ENCODE peak calls at places on chromosomes 7 and 10, in nine cellular contexts. D, Y, K, C, J, G, Z, T and F are unnamed samples. For H3K27me3, the result is how much of the 10 kb centered on the place peaks cover.

GRCh38 chr7:87038993-87039716 is 20.3 kb downstream of the ELAPOR2 start:
- DNase-seq in D (no peak), Y (no peak), K (no peak), C (no peak), J (no peak), G (no peak), Z (no peak), T (no peak), F (no peak)

GRCh38 chr7:1255083-1255816 is 22.6 kb downstream of the UNCX start:
- DNase-seq in D (no peak), Y (no peak), K (no peak), C (no peak), J (no peak), G (no peak), Z (no peak), T (no peak), F (no peak)

GRCh38 chr10:8311526-8312070 is 257.1 kb downstream of the GATA3 start:
- DNase-seq in D (no peak), Y (no peak), K (no peak), C (no peak), J (no peak), G (no peak), Z (no peak), T (no peak), F (no peak)

GRCh38 chr7:11427686-11428273 is 404.2 kb downstream of the THSD7A start:
- DNase-seq in D (no peak), Y (peak), K (peak), C (no peak), J (no peak), G (no peak), Z (no peak), T (no peak), F (no peak)

GRCh38 chr7:54076619-54077018 is 465.6 kb upstream of the VSTM2A start:
- DNase-seq in D (no peak), Y (no peak), K (no peak), C (no peak), J (no peak), G (no peak), Z (no peak), T (no peak), F (no peak)

GRCh38 chr7:8396294-8396693 is 37.1 kb upstream of the NXPH1 start:
- DNase-seq in D (no peak), Y (no peak), K (no peak), C (no peak), J (no peak), G (no peak), Z (no peak), T (no peak), F (no peak)

GRCh38 chr7:100174582-100174981 is 2.6 kb downstream of the GPC2 start:
- DNase-seq in D (no peak), Y (no peak), K (no peak), C (no peak), J (no peak), G (no peak), Z (no peak), T (no peak), F (no peak)

GRCh38 chr7:22726345-22726848 is 603 bp upstream of the IL6 start:
- DNase-seq in D (no peak), Y (peak), K (peak), C (peak), J (peak), G (peak), Z (peak), T (peak), F (peak)

GRCh38 chr10:71547841-71548493 is 151.2 kb downstream of the CDH23 start:
- DNase-seq in D (no peak), Y (peak), K (peak), C (no peak), J (peak), G (no peak), Z (no peak), T (no peak), F (peak)

GRCh38 chr10:62554632-62555199 is 180.5 kb downstream of the ZNF365 start:
- DNase-seq in D (no peak), Y (peak), K (peak), C (no peak), J (no peak), G (no peak), Z (no peak), T (no peak), F (no peak)

GRCh38 chr10:4894335-4894734 is 68.3 kb downstream of the AKR1E2 start:
- DNase-seq in D (no peak), Y (no peak), K (no peak), C (no peak), J (no peak), G (no peak), Z (no peak), T (no peak), F (no peak)

GRCh38 chr7:66016131-66016461 is 34.1 kb upstream of the GUSB start:
- DNase-seq in D (no peak), Y (no peak), K (peak), C (no peak), J (no peak), G (no peak), Z (no peak), T (no peak), F (no peak)

GRCh38 chr10:48691812-48692528 is 7.3 kb downstream of the WDFY4 start:
- DNase-seq in D (no peak), Y (no peak), K (no peak), C (no peak), J (no peak), G (no peak), Z (no peak), T (no peak), F (no peak)

GRCh38 chr7:102469972-102470825 is 5.4 kb downstream of the LRWD1 start:
- DNase-seq in D (no peak), Y (no peak), K (no peak), C (no peak), J (no peak), G (peak), Z (no peak), T (no peak), F (no peak)

GRCh38 chr10:25191162-25191895 is 16.5 kb downstream of the GPR158 start:
- DNase-seq in D (no peak), Y (no peak), K (no peak), C (no peak), J (no peak), G (no peak), Z (no peak), T (no peak), F (no peak)

GRCh38 chr7:144671429-144671828 is 164.4 kb downstream of the TPK1 start:
- DNase-seq in D (no peak), Y (no peak), K (no peak), C (no peak), J (no peak), G (no peak), Z (no peak), T (no peak), F (no peak)

DNA sequence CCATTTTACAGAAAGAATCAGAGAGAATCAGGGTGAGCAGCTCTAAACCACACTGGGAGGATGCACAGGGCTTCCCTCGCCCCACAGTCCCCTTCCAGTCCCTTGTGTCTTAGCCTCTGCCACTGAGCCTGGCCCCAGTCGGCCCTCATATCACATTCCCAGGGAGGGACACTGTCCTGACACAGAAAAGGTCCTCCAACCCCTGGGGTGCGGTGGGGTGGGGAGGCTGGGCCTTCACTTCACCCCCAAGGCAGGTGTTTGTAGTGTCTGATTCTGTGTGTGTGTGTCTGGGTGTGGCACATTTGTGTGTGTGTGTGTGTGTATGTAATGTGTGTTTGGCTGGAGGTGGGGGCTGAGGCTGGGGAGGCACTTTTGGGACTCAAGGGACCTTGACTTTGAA is 1.8 kb upstream of the KCP start:
- DNase-seq in D (no peak), Y (no peak), K (no peak), C (no peak), J (no peak), G (no peak), Z (no peak), T (no peak), F (no peak)
- H3K27me3 ChIP-seq in D (under half), Y (under half), K (half or more), C (under half), J (half or more), G (under half), Z (half or more), T (under half), F (under half)

DNA sequence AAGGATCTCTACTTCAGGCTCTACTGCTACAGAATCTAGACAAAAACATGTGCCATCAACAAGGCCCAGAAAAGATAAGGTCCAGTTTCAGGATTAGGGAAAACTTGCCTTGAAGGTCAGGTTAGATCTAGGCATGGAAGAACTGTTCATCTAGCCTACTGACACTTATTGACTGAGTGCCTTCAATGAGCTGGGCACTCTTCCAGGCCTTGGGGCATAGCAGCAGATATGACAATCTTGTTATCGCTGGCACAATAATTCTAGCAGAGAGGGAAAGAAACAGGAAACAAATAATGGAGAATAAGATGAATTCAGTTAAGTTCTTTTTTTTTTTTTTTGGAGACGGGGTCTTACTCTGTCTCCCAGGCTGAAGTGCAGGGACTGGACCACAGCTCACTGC is 71.6 kb downstream of the ADCYAP1R1 start:
- DNase-seq in D (no peak), Y (no peak), K (no peak), C (no peak), J (no peak), G (no peak), Z (no peak), T (no peak), F (no peak)
- H3K27me3 ChIP-seq in D (under half), Y (under half), K (under half), C (under half), J (under half), G (under half), Z (under half), T (under half), F (under half)

GRCh38 chr10:69800665-69801064 is 1.0 kb upstream of the COL13A1 start:
- DNase-seq in D (no peak), Y (no peak), K (no peak), C (no peak), J (no peak), G (no peak), Z (no peak), T (no peak), F (no peak)
- H3K27me3 ChIP-seq in D (under half), Y (under half), K (under half), C (half or more), J (half or more), G (under half), Z (under half), T (under half), F (under half)

GRCh38 chr10:74808501-74808900 is 17.9 kb upstream of the KAT6B start:
- DNase-seq in D (no peak), Y (no peak), K (no peak), C (no peak), J (no peak), G (no peak), Z (no peak), T (no peak), F (no peak)
- H3K27me3 ChIP-seq in D (under half), Y (under half), K (under half), C (under half), J (under half), G (under half), Z (under half), T (under half), F (under half)

GRCh38 chr10:101226506-101226887 is 2.8 kb downstream of the LBX1 start:
- DNase-seq in D (no peak), Y (no peak), K (no peak), C (no peak), J (no peak), G (no peak), Z (no peak), T (no peak), F (no peak)
- H3K27me3 ChIP-seq in D (half or more), Y (half or more), K (half or more), C (half or more), J (half or more), G (under half), Z (half or more), T (under half), F (under half)

GRCh38 chr7:28018851-28019465 is 161.6 kb downstream of the JAZF1 start:
- DNase-seq in D (no peak), Y (no peak), K (peak), C (no peak), J (no peak), G (no peak), Z (no peak), T (no peak), F (no peak)
- H3K27me3 ChIP-seq in D (under half), Y (under half), K (under half), C (under half), J (under half), G (under half), Z (under half), T (under half), F (under half)

GRCh38 chr7:27889800-27890199 is 149.8 kb downstream of the TAX1BP1 start:
- DNase-seq in D (no peak), Y (no peak), K (no peak), C (no peak), J (no peak), G (no peak), Z (no peak), T (no peak), F (no peak)
- H3K27me3 ChIP-seq in D (under half), Y (under half), K (under half), C (under half), J (under half), G (under half), Z (under half), T (under half), F (under half)

DNA sequence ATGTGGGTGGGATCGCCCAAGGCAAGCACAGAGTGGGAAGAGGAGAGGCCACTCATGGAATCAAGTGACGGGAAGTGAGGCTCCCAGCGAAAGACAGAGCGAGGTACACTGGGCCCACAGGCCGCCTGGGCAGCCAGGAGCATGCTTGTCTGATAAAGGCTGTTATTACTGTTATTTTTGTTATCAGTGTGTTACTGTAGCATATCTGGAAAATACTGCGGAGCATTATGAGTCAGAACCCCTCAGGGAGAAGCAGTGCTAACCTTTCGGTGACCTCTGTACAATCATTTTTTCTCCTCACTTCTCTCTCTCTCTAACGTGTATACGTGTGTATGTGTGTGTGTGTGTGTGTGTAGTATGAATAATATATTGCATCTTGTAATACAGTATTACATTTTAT is 3.8 kb upstream of the TCERG1L start:
- DNase-seq in D (no peak), Y (peak), K (no peak), C (no peak), J (no peak), G (no peak), Z (no peak), T (no peak), F (no peak)
- H3K27me3 ChIP-seq in D (under half), Y (under half), K (under half), C (under half), J (half or more), G (under half), Z (under half), T (under half), F (under half)

GRCh38 chr10:11104772-11105675 is 87.4 kb downstream of the CELF2 start:
- DNase-seq in D (no peak), Y (no peak), K (no peak), C (no peak), J (no peak), G (no peak), Z (no peak), T (no peak), F (no peak)

GRCh38 chr10:11106621-11107374 is 89.1 kb downstream of the CELF2 start:
- DNase-seq in D (no peak), Y (no peak), K (no peak), C (no peak), J (no peak), G (no peak), Z (no peak), T (no peak), F (no peak)

GRCh38 chr10:11108356-11108755 is 90.7 kb downstream of the CELF2 start:
- DNase-seq in D (no peak), Y (no peak), K (no peak), C (no peak), J (no peak), G (no peak), Z (no peak), T (no peak), F (no peak)

GRCh38 chr10:11107953-11108352 is 90.3 kb downstream of the CELF2 start:
- DNase-seq in D (no peak), Y (no peak), K (no peak), C (no peak), J (no peak), G (no peak), Z (no peak), T (no peak), F (no peak)

GRCh38 chr10:11105676-11106004 is 88.0 kb downstream of the CELF2 start:
- DNase-seq in D (no peak), Y (no peak), K (no peak), C (no peak), J (no peak), G (no peak), Z (no peak), T (no peak), F (no peak)
- H3K27me3 ChIP-seq in D (under half), Y (under half), K (under half), C (under half), J (under half), G (under half), Z (under half), T (under half), F (under half)